ENCODE peak calls at places on chromosome 10, in ten cellular contexts. D, Y, J, F, M, P, L, B, N and A are unnamed samples.

GRCh38 chr10:132766291-132766690 is 19.7 kb downstream of the NKX6-2 start:
- DNase-seq in D (no peak), Y (no peak), J (no peak), F (no peak), M (no peak), P (no peak), L (no peak), B (no peak), N (no peak), A (no peak)

GRCh38 chr10:20890009-20890408 is 7.1 kb downstream of the NEBL start:
- DNase-seq in D (no peak), Y (no peak), J (no peak), F (no peak), M (no peak), P (no peak), L (no peak), B (peak; percentile 89), N (no peak), A (no peak)

GRCh38 chr10:88455831-88456230 is 127.3 kb downstream of the RNLS start:
- DNase-seq in D (no peak), Y (no peak), J (no peak), F (no peak), M (no peak), P (no peak), L (no peak), B (no peak), N (no peak), A (no peak)

GRCh38 chr10:115624448-115624847 is 531.3 kb downstream of the ATRNL1 start:
- DNase-seq in D (peak; percentile 3), Y (no peak), J (no peak), F (no peak), M (no peak), P (no peak), L (no peak), B (peak; percentile 85), N (no peak), A (no peak)

GRCh38 chr10:29859521-29860130 is 199.8 kb downstream of the JCAD start:
- DNase-seq in D (no peak), Y (no peak), J (no peak), F (no peak), M (no peak), P (no peak), L (no peak), B (no peak), N (no peak), A (no peak)

GRCh38 chr10:70052462-70053211 is at the start of gene MACROH2A2:
- DNase-seq in D (peak; percentile 63), Y (peak; percentile 84), J (no peak), F (peak; percentile 23), M (no peak), P (peak; percentile 79), L (no peak), B (peak; percentile 93), N (peak; percentile 73), A (peak; percentile 84)

GRCh38 chr10:101005869-101006567 is 6.4 kb downstream of the LZTS2 start:
- DNase-seq in D (no peak), Y (no peak), J (no peak), F (no peak), M (no peak), P (no peak), L (no peak), B (no peak), N (no peak), A (no peak)

GRCh38 chr10:30384791-30385201 is 35.7 kb upstream of the MTPAP start:
- DNase-seq in D (peak; percentile 24), Y (peak; percentile 79), J (peak; percentile 36), F (no peak), M (no peak), P (peak; percentile 54), L (peak; percentile 93), B (peak; percentile 58), N (peak; percentile 58), A (peak; percentile 74)

GRCh38 chr10:23200586-23200985 is 8.5 kb downstream of the PTF1A start:
- DNase-seq in D (no peak), Y (no peak), J (no peak), F (no peak), M (no peak), P (no peak), L (no peak), B (no peak), N (no peak), A (no peak)

GRCh38 chr10:120606051-120606764 is 149.2 kb downstream of the PLPP4 start:
- DNase-seq in D (no peak), Y (no peak), J (no peak), F (no peak), M (no peak), P (no peak), L (peak; percentile 83), B (no peak), N (no peak), A (no peak)

GRCh38 chr10:84537447-84537931 is 209.1 kb downstream of the CCSER2 start:
- DNase-seq in D (peak; percentile 49), Y (peak; percentile 92), J (peak; percentile 70), F (peak; percentile 32), M (peak; percentile 6), P (no peak), L (peak; percentile 76), B (peak; percentile 70), N (peak; percentile 67), A (no peak)

GRCh38 chr10:103967433-103968142 is 648 bp downstream of the SLK start:
- DNase-seq in D (no peak), Y (peak; percentile 46), J (peak; percentile 36), F (no peak), M (no peak), P (no peak), L (peak; percentile 68), B (peak; percentile 37), N (peak; percentile 36), A (no peak)

GRCh38 chr10:118873080-118873737 is 118.4 kb upstream of the CACUL1 start:
- DNase-seq in D (no peak), Y (no peak), J (no peak), F (no peak), M (no peak), P (no peak), L (no peak), B (no peak), N (no peak), A (no peak)

GRCh38 chr10:45432700-45433472 is 58.9 kb downstream of the ALOX5 start:
- DNase-seq in D (no peak), Y (no peak), J (no peak), F (no peak), M (no peak), P (no peak), L (no peak), B (no peak), N (no peak), A (no peak)

GRCh38 chr10:119174109-119174508 is 4.5 kb downstream of the PRDX3 start:
- DNase-seq in D (no peak), Y (no peak), J (no peak), F (no peak), M (no peak), P (no peak), L (no peak), B (peak; percentile 40), N (no peak), A (no peak)

GRCh38 chr10:48290286-48290685 is 15.8 kb upstream of the FRMPD2 start:
- DNase-seq in D (no peak), Y (no peak), J (no peak), F (no peak), M (no peak), P (no peak), L (no peak), B (no peak), N (no peak), A (no peak)

GRCh38 chr10:21495002-21495685 is 30.3 kb downstream of the SKIDA1 start:
- DNase-seq in D (peak; percentile 34), Y (no peak), J (peak; percentile 5), F (no peak), M (no peak), P (no peak), L (no peak), B (peak; percentile 25), N (no peak), A (no peak)

GRCh38 chr10:73786512-73786885 is 1.1 kb downstream of the ZSWIM8 start:
- DNase-seq in D (no peak), Y (no peak), J (no peak), F (no peak), M (no peak), P (no peak), L (peak; percentile 53), B (no peak), N (peak; percentile 28), A (no peak)
- H3K4me1 ChIP-seq in D (peaks cover 45% of the 10 kb centered on the region), Y (peaks cover 6% of the 10 kb centered on the region), J (peaks cover 23% of the 10 kb centered on the region), F (peaks cover 31% of the 10 kb centered on the region), M (peaks cover 39% of the 10 kb centered on the region), P (peaks cover 33% of the 10 kb centered on the region), L (peaks cover 32% of the 10 kb centered on the region), B (peaks cover 3% of the 10 kb centered on the region), N (peaks cover 25% of the 10 kb centered on the region), A (peaks cover 2% of the 10 kb centered on the region)

DNA sequence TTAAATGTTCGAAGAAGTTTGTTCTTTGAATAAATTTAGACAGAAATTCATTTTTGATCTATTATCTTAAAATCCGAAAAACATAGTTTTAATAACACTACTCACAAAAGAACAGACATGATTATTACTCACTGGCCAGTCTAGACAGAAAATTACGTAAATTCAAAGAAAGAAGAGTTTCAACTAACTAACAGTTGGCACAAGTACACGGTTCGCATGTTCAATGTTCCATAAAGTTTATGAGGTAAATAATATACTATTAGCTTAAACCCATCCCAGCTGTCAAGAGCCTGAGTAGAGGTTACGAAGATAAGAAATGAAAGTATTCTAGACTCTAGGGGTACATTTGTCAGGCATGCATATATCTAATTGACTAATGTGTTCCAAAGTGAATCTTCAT is 151.8 kb upstream of the ASAH2 start:
- DNase-seq in D (no peak), Y (no peak), J (no peak), F (no peak), M (no peak), P (no peak), L (no peak), B (no peak), N (no peak), A (no peak)
- H3K4me1 ChIP-seq in D (peaks cover 34% of the 10 kb centered on the region), Y (peaks cover 15% of the 10 kb centered on the region), J (no peaks in the 10 kb centered on the region), F (peaks cover 7% of the 10 kb centered on the region), M (no peaks in the 10 kb centered on the region), P (peaks cover under 1% of the 10 kb centered on the region), L (no peaks in the 10 kb centered on the region), B (peaks cover 4% of the 10 kb centered on the region), N (peaks cover 66% of the 10 kb centered on the region), A (peaks cover 3% of the 10 kb centered on the region)

DNA sequence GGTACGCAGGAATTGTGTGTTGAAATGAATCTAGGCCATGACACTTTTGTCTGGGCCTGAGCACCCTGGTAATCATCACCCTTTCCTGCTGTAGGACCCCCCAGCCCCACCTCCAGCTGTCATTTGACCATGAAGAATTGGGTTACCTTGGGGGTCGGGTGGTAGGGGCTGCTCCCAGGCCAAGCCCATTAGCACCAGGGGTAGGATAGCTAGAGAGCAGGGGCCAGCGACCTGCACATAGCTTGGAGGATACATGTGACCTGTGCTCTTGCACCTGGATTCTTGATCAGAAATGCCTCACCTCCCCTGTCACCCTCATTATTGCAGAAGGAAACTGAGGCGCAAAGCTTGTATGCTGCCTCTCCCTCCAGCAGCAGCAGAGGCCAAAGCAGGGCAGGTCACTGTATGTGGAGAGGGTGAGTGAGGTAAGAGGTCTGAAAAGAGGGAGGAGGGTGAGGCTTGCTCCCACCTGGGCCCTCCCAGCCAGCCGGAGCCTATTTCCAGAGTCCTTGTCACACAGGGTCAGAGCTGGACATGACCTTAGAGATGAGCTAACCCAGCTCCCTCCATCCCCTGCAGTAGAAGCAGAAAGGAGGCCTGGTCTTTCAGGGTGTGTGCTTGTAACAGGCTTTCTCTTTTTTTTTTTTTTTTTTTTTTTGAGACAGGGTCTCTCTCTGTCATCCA is 35.3 kb upstream of the ANKRD2 start:
- DNase-seq in D (no peak), Y (no peak), J (no peak), F (no peak), M (no peak), P (no peak), L (no peak), B (no peak), N (no peak), A (no peak)
- H3K4me1 ChIP-seq in D (peaks cover 5% of the 10 kb centered on the region), Y (peaks cover 19% of the 10 kb centered on the region), J (no peaks in the 10 kb centered on the region), F (peaks cover 16% of the 10 kb centered on the region), M (no peaks in the 10 kb centered on the region), P (peaks cover 21% of the 10 kb centered on the region), L (no peaks in the 10 kb centered on the region), B (peaks cover 6% of the 10 kb centered on the region), N (peaks cover 44% of the 10 kb centered on the region), A (no peaks in the 10 kb centered on the region)

GRCh38 chr10:17647316-17647715 is 3.4 kb downstream of the STAM start:
- DNase-seq in D (no peak), Y (no peak), J (no peak), F (peak; percentile 26), M (no peak), P (no peak), L (no peak), B (no peak), N (no peak), A (no peak)
- H3K4me1 ChIP-seq in D (peaks cover 72% of the 10 kb centered on the region), Y (peaks cover 33% of the 10 kb centered on the region), J (peaks cover 21% of the 10 kb centered on the region), F (peaks cover 45% of the 10 kb centered on the region), M (peaks cover 60% of the 10 kb centered on the region), P (peaks cover 49% of the 10 kb centered on the region), L (peaks cover 23% of the 10 kb centered on the region), B (peaks cover 3% of the 10 kb centered on the region), N (peaks cover 20% of the 10 kb centered on the region), A (peaks cover 3% of the 10 kb centered on the region)